ENCODE peak calls at places on chromosome 12, in nine cellular contexts. F, A, R, N, E, D, Z, V and B are unnamed samples.

GRCh38 chr12:52924764-52925716 is 20.2 kb upstream of the KRT8 start:
- DNase-seq in F (no peak), A (no peak), R (peak; percentile 83), N (peak; percentile 68), E (peak; percentile 88), D (no peak), Z (no peak), V (no peak), B (no peak)

GRCh38 chr12:114274131-114274530 is 131.8 kb downstream of the TBX5 start:
- DNase-seq in F (no peak), A (no peak), R (no peak), N (no peak), E (no peak), D (no peak), Z (no peak), V (no peak), B (no peak)

GRCh38 chr12:128137140-128137539 is 129.8 kb upstream of the TMEM132C start:
- DNase-seq in F (no peak), A (no peak), R (no peak), N (no peak), E (no peak), D (no peak), Z (no peak), V (no peak), B (no peak)

GRCh38 chr12:48602192-48602989 is 32.5 kb upstream of the LALBA start:
- DNase-seq in F (no peak), A (no peak), R (no peak), N (no peak), E (no peak), D (no peak), Z (no peak), V (no peak), B (no peak)

GRCh38 chr12:104360157-104360556 is 56.6 kb downstream of the EID3 start:
- DNase-seq in F (no peak), A (no peak), R (no peak), N (no peak), E (no peak), D (no peak), Z (peak; percentile 28), V (no peak), B (no peak)

GRCh38 chr12:27534060-27534764 is 10.2 kb downstream of the PPFIBP1 start:
- DNase-seq in F (peak; percentile 73), A (no peak), R (no peak), N (no peak), E (no peak), D (no peak), Z (no peak), V (no peak), B (no peak)

GRCh38 chr12:76260390-76260748 is 87.8 kb downstream of the BBS10 start:
- DNase-seq in F (no peak), A (no peak), R (no peak), N (no peak), E (no peak), D (no peak), Z (no peak), V (no peak), B (no peak)

GRCh38 chr12:26465419-26466097 is 270.2 kb downstream of the SSPN start:
- DNase-seq in F (no peak), A (no peak), R (no peak), N (no peak), E (no peak), D (no peak), Z (no peak), V (no peak), B (no peak)

GRCh38 chr12:14756331-14757143 is 46.7 kb downstream of the WBP11 start:
- DNase-seq in F (peak; percentile 42), A (no peak), R (peak; percentile 45), N (no peak), E (peak; percentile 82), D (peak; percentile 49), Z (no peak), V (no peak), B (no peak)

GRCh38 chr12:90333939-90334338 is 621.0 kb downstream of the CCER1 start:
- DNase-seq in F (no peak), A (no peak), R (no peak), N (no peak), E (no peak), D (no peak), Z (no peak), V (no peak), B (no peak)

GRCh38 chr12:91441996-91442395 is 259.4 kb upstream of the DCN start:
- DNase-seq in F (no peak), A (no peak), R (no peak), N (no peak), E (no peak), D (no peak), Z (no peak), V (no peak), B (no peak)

GRCh38 chr12:4330203-4330602 is 9.2 kb downstream of the TIGAR start:
- DNase-seq in F (no peak), A (no peak), R (no peak), N (no peak), E (no peak), D (no peak), Z (no peak), V (no peak), B (no peak)

GRCh38 chr12:71938728-71939385 is at the start of gene TPH2:
- DNase-seq in F (peak; percentile 94), A (peak; percentile 65), R (peak; percentile 72), N (peak; percentile 9), E (peak; percentile 87), D (peak; percentile 56), Z (peak; percentile 48), V (no peak), B (peak; percentile 24)

GRCh38 chr12:101459642-101460346 is 15.3 kb upstream of the SPIC start:
- DNase-seq in F (no peak), A (no peak), R (no peak), N (peak; percentile 69), E (peak; percentile 42), D (no peak), Z (no peak), V (peak; percentile 74), B (no peak)

GRCh38 chr12:101021911-101022388 is 188.1 kb downstream of the SLC5A8 start:
- DNase-seq in F (peak; percentile 59), A (no peak), R (peak; percentile 17), N (no peak), E (no peak), D (no peak), Z (no peak), V (no peak), B (no peak)

GRCh38 chr12:27618836-27619235 is 77.4 kb upstream of the REP15 start:
- DNase-seq in F (peak; percentile 60), A (no peak), R (no peak), N (no peak), E (no peak), D (no peak), Z (no peak), V (no peak), B (no peak)

DNA sequence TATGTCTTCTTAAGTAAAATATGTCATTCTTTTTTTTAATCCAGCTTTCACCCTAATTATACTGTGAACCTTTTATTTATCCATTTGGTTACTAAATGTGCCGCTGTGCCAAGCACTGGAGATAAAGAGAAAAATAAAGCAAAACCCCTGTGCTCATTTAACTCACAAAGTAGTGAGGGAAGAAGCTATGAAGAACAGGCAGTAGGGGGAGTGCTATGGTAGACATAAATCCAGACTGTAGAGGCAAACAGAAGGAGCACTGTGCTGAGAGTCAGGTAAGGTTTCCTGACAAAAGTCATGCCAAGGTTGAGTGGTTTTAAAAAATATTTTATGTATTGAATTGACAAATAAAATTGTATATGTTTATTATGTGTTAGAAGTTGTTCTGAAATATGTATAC is 188.5 kb upstream of the SYT10 start:
- DNase-seq in F (no peak), A (no peak), R (no peak), N (no peak), E (no peak), D (no peak), Z (no peak), V (no peak), B (no peak)
- TF ChIP-seq CTCF in F (no peak), A (no peak), R (no peak), N (no peak), E (no peak), D (no peak), Z (no peak), V (peak; percentile 7), B (no peak)

DNA sequence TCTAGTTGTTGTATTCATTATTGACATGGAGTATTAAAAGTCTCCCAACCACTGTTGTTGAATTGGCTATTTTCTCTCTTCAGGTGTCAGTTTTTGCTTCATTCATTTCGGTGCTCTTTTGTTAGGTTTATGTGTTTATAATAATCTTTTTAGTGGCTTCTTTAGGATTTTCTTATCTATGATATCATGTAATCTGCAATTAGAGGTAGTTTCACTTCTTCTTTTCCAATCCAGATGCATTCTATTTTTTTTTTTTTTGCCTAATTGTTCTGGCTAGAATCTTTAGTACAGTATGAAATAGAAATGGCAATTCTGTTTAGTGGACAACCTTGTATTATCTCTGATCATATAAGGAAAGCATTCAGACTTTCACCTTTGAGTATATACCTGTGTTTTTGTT is 17.4 kb downstream of the CNOT2 start:
- DNase-seq in F (no peak), A (no peak), R (no peak), N (no peak), E (no peak), D (no peak), Z (no peak), V (no peak), B (no peak)
- H3K4me1 ChIP-seq in F (peaks cover 11% of the 10 kb centered on the region), A (peaks cover 16% of the 10 kb centered on the region), R (no peaks in the 10 kb centered on the region), N (peaks cover 26% of the 10 kb centered on the region), E (no peaks in the 10 kb centered on the region), D (no peaks in the 10 kb centered on the region), Z (no peaks in the 10 kb centered on the region), V (peaks cover 9% of the 10 kb centered on the region), B (no peaks in the 10 kb centered on the region)

DNA sequence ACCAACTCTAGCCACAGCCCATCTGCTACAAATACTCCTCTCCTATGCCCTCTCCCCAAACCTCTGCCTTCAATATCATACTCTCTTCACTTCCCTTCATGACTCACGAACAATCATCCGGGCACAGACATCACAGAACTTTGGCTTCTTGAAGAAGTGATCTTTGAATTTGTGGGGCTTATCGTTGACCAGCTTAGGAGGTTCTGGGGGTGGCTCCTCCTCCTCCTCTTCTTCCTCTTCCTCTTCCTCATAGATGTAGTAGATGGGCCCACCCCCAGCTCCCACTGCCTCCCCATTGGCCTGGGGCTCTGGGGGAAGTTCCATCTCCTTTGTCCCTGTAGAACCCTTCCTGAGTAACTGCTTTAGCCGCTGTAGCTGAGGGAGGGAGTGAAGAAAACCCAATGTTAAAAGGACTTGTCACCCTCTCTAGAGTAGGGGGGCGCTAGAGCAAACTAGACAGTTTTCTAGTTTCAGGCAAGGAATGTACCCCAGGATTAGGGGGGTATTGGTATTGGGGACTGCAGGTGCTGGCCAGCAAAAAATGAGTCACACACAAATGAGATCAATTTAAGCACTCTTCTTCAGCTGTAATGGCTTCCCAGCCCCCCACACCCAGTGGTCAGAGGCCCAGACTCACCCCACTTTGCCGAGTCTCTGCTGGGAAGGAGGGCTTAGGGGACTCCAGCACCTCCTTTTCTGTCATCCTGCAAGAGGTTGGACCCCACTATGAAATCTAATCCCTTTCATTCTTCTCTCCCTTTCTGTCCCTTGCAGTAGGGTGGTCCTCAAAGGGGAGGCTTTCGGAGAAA is 1.8 kb downstream of the STAC3 start:
- DNase-seq in F (no peak), A (no peak), R (no peak), N (no peak), E (no peak), D (no peak), Z (no peak), V (no peak), B (no peak)
- TF ChIP-seq CTCF in F (no peak), A (no peak), R (no peak), N (no peak), E (no peak), D (no peak), Z (no peak), V (no peak), B (no peak)

GRCh38 chr12:13197526-13198141 is 1.1 kb downstream of the EMP1 start:
- DNase-seq in F (peak; percentile 43), A (peak; percentile 66), R (peak; percentile 13), N (no peak), E (no peak), D (peak; percentile 49), Z (no peak), V (no peak), B (peak; percentile 52)
- H3K4me1 ChIP-seq in F (peaks cover 33% of the 10 kb centered on the region), A (peaks cover 53% of the 10 kb centered on the region), R (no peaks in the 10 kb centered on the region), N (peaks cover 30% of the 10 kb centered on the region), E (peaks cover 37% of the 10 kb centered on the region), D (peaks cover 3% of the 10 kb centered on the region), Z (no peaks in the 10 kb centered on the region), V (peaks cover 9% of the 10 kb centered on the region), B (peaks cover 52% of the 10 kb centered on the region)